ENCODE peak calls at places on chromosomes 2 and 18, in seven cellular contexts. One of them, this sample, is unnamed.

GRCh38 chr18:2894131-2894840 is 47.5 kb downstream of the EMILIN2 start:
- DNase-seq in hepatocyte: peak
- DNase-seq in left ventricle myocardium inferior: peak
- DNase-seq in cardiac muscle cell: no peak
- DNase-seq in tibial nerve: no peak
- DNase-seq in dorsolateral prefrontal cortex: no peak
- DNase-seq in uterus: peak
- DNase-seq in this sample: no peak

GRCh38 chr18:38497281-38497680 is 931.7 kb upstream of the CELF4 start:
- DNase-seq in hepatocyte: no peak
- DNase-seq in left ventricle myocardium inferior: no peak
- DNase-seq in uterus: no peak
- DNase-seq in tibial nerve: no peak
- DNase-seq in cardiac muscle cell: no peak
- DNase-seq in dorsolateral prefrontal cortex: no peak
- DNase-seq in this sample: no peak

GRCh38 chr2:126895336-126895735 is 3.4 kb upstream of the TEX51 start:
- DNase-seq in tibial nerve: no peak
- DNase-seq in left ventricle myocardium inferior: no peak
- DNase-seq in cardiac muscle cell: no peak
- DNase-seq in dorsolateral prefrontal cortex: peak
- DNase-seq in hepatocyte: no peak
- DNase-seq in uterus: no peak
- DNase-seq in this sample: peak

GRCh38 chr2:61743004-61743403 is 110.9 kb downstream of the FAM161A start:
- DNase-seq in tibial nerve: no peak
- DNase-seq in hepatocyte: no peak
- DNase-seq in uterus: no peak
- DNase-seq in dorsolateral prefrontal cortex: no peak
- DNase-seq in left ventricle myocardium inferior: no peak
- DNase-seq in cardiac muscle cell: no peak
- DNase-seq in this sample: no peak

GRCh38 chr2:174490032-174490431 is 3.2 kb upstream of the GPR155 start:
- DNase-seq in hepatocyte: no peak
- DNase-seq in uterus: no peak
- DNase-seq in dorsolateral prefrontal cortex: no peak
- DNase-seq in tibial nerve: no peak
- DNase-seq in left ventricle myocardium inferior: no peak
- DNase-seq in cardiac muscle cell: no peak
- DNase-seq in this sample: no peak

GRCh38 chr2:42959148-42959992 is 167.0 kb upstream of the HAAO start:
- DNase-seq in uterus: peak
- DNase-seq in hepatocyte: no peak
- DNase-seq in dorsolateral prefrontal cortex: no peak
- DNase-seq in left ventricle myocardium inferior: peak
- DNase-seq in cardiac muscle cell: peak
- DNase-seq in tibial nerve: peak
- DNase-seq in this sample: peak

GRCh38 chr2:217035967-217036366 is 176.1 kb upstream of the TNP1 start:
- DNase-seq in uterus: peak
- DNase-seq in cardiac muscle cell: peak
- DNase-seq in left ventricle myocardium inferior: peak
- DNase-seq in dorsolateral prefrontal cortex: no peak
- DNase-seq in tibial nerve: no peak
- DNase-seq in hepatocyte: no peak
- DNase-seq in this sample: no peak

GRCh38 chr18:48837676-48838075 is 113.1 kb downstream of the SMAD7 start:
- DNase-seq in uterus: no peak
- DNase-seq in cardiac muscle cell: no peak
- DNase-seq in left ventricle myocardium inferior: no peak
- DNase-seq in tibial nerve: no peak
- DNase-seq in dorsolateral prefrontal cortex: no peak
- DNase-seq in hepatocyte: no peak
- DNase-seq in this sample: no peak

GRCh38 chr2:198004921-198005829 is 200.8 kb downstream of the PLCL1 start:
- DNase-seq in uterus: no peak
- DNase-seq in hepatocyte: no peak
- DNase-seq in cardiac muscle cell: no peak
- DNase-seq in tibial nerve: no peak
- DNase-seq in left ventricle myocardium inferior: peak
- DNase-seq in dorsolateral prefrontal cortex: no peak
- DNase-seq in this sample: no peak

GRCh38 chr2:60319031-60319547 is 234.4 kb downstream of the BCL11A start:
- DNase-seq in uterus: no peak
- DNase-seq in hepatocyte: no peak
- DNase-seq in left ventricle myocardium inferior: no peak
- DNase-seq in dorsolateral prefrontal cortex: no peak
- DNase-seq in cardiac muscle cell: no peak
- DNase-seq in tibial nerve: no peak
- DNase-seq in this sample: no peak

GRCh38 chr18:48991299-48992055 is 40.7 kb upstream of the SMAD7 start:
- DNase-seq in hepatocyte: no peak
- DNase-seq in cardiac muscle cell: no peak
- DNase-seq in dorsolateral prefrontal cortex: no peak
- DNase-seq in uterus: no peak
- DNase-seq in tibial nerve: no peak
- DNase-seq in left ventricle myocardium inferior: no peak
- DNase-seq in this sample: no peak

GRCh38 chr2:199468561-199469513 is 11.1 kb upstream of the SATB2 start:
- DNase-seq in left ventricle myocardium inferior: no peak
- DNase-seq in tibial nerve: no peak
- DNase-seq in hepatocyte: peak
- DNase-seq in cardiac muscle cell: no peak
- DNase-seq in dorsolateral prefrontal cortex: no peak
- DNase-seq in uterus: no peak
- DNase-seq in this sample: no peak

DNA sequence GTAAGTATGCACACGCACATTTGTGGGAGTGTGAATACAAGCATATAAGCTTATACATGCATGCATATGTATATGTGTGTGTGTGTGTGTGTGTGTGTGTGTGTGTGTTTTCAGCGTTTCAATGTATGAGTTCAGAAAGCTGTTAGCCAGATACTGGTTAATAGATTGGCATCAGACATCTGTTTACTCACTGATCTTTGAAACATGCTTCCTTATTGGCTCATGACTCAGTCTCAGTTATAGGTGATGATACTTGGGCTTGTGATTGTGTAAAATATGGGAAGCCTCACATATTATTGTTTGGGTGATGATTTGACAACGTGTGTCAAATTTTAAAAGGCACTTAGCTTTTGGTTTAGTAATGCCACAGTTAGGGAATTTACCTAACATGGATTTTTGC is 279.6 kb upstream of the TRIB2 start:
- DNase-seq in hepatocyte: no peak
- DNase-seq in tibial nerve: no peak
- DNase-seq in cardiac muscle cell: no peak
- DNase-seq in left ventricle myocardium inferior: no peak
- DNase-seq in uterus: no peak
- DNase-seq in dorsolateral prefrontal cortex: no peak
- DNase-seq in this sample: no peak
- TF ChIP-seq CTCF in hepatocyte: no peak
- TF ChIP-seq CTCF in tibial nerve: no peak
- TF ChIP-seq CTCF in cardiac muscle cell: no peak
- TF ChIP-seq CTCF in left ventricle myocardium inferior: no peak
- TF ChIP-seq CTCF in uterus: no peak
- TF ChIP-seq CTCF in dorsolateral prefrontal cortex: no peak
- TF ChIP-seq CTCF in this sample: no peak

GRCh38 chr2:144219979-144220378 is 299.9 kb downstream of the ZEB2 start:
- DNase-seq in cardiac muscle cell: no peak
- DNase-seq in left ventricle myocardium inferior: no peak
- DNase-seq in tibial nerve: no peak
- DNase-seq in dorsolateral prefrontal cortex: no peak
- DNase-seq in hepatocyte: no peak
- DNase-seq in uterus: no peak
- DNase-seq in this sample: no peak

GRCh38 chr2:144213797-144214196 is 306.1 kb downstream of the ZEB2 start:
- DNase-seq in left ventricle myocardium inferior: no peak
- DNase-seq in tibial nerve: no peak
- DNase-seq in dorsolateral prefrontal cortex: no peak
- DNase-seq in cardiac muscle cell: no peak
- DNase-seq in hepatocyte: no peak
- DNase-seq in uterus: no peak
- DNase-seq in this sample: no peak

GRCh38 chr2:144215207-144215606 is 304.7 kb downstream of the ZEB2 start:
- DNase-seq in tibial nerve: no peak
- DNase-seq in hepatocyte: no peak
- DNase-seq in cardiac muscle cell: no peak
- DNase-seq in left ventricle myocardium inferior: no peak
- DNase-seq in dorsolateral prefrontal cortex: no peak
- DNase-seq in uterus: no peak
- DNase-seq in this sample: no peak

GRCh38 chr2:144215701-144216675 is 303.9 kb downstream of the ZEB2 start:
- DNase-seq in tibial nerve: no peak
- DNase-seq in dorsolateral prefrontal cortex: no peak
- DNase-seq in left ventricle myocardium inferior: no peak
- DNase-seq in cardiac muscle cell: no peak
- DNase-seq in hepatocyte: no peak
- DNase-seq in uterus: no peak
- DNase-seq in this sample: no peak

DNA sequence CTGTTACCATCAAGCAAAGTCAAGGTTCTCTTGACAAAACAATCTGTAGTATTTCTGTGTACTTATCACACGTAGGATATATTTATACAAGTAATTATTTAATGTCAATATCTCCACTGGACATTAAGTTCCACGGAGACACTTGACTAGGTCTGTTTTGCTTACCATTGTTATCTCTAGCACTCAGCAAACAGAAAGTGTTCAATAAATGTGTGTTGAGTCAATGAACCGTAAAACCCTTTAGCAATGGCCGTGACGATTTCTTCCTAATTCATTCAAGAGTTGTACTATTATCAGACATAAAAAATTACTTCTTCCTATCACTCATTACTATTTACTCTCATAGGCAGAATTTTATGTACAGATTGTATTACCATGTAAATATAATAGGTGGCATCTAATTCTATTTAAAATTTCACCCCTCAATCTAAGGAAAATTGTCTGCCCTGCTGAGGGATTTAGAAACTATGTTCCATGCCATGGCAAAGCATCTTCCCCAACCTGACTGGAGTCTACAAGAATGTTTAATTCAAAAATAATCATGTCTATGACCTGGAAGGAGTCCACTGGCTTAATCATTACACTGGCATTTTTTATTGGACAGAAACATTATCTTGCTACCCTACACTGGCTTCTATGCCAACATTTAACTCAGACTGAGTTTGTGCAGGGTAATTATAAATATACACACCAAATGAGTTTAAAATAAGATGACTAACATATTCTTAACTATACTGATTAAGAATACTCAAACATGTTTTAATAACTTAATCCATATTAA is 301.9 kb downstream of the ZEB2 start:
- DNase-seq in dorsolateral prefrontal cortex: no peak
- DNase-seq in tibial nerve: no peak
- DNase-seq in uterus: no peak
- DNase-seq in cardiac muscle cell: no peak
- DNase-seq in left ventricle myocardium inferior: no peak
- DNase-seq in hepatocyte: no peak
- DNase-seq in this sample: no peak
- H3K27ac ChIP-seq in dorsolateral prefrontal cortex: no peak
- H3K27ac ChIP-seq in tibial nerve: no peak
- H3K27ac ChIP-seq in uterus: no peak
- H3K27ac ChIP-seq in cardiac muscle cell: no peak
- H3K27ac ChIP-seq in left ventricle myocardium inferior: peak
- H3K27ac ChIP-seq in hepatocyte: no peak
- H3K27ac ChIP-seq in this sample: no peak

DNA sequence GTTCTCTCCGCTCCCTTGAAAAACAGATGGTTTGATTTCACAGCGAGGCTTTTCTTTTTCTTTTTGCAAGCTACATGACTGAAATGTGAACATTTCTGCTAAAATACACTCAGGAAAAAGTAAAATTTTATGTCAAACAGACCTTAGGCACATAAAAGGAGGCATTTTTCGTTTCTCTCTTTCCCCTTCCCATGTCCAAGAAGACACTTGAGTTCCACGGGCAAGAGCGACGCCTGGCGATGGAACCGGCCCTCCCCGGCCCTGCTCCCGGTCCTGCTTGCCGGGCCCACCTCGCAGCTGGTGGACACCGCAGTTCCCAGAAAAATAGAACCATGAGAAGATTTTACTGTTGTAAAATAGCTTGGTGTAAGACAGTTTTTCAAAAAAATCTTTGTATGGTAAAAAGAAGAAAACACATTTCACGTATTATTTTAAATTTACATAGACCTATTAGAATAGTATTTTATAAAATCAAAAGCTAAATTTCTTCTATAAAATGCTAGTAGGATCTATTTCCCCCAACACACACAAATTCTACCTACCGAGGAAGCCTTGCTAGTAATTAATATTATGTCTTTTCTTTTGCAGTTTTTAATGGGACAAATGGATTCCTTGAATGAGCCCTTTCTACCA is 2.3 kb upstream of the ALKAL2 start:
- DNase-seq in dorsolateral prefrontal cortex: peak
- DNase-seq in tibial nerve: peak
- DNase-seq in uterus: peak
- DNase-seq in left ventricle myocardium inferior: peak
- DNase-seq in cardiac muscle cell: peak
- DNase-seq in hepatocyte: peak
- DNase-seq in this sample: no peak
- TF ChIP-seq CTCF in dorsolateral prefrontal cortex: peak
- TF ChIP-seq CTCF in tibial nerve: peak
- TF ChIP-seq CTCF in uterus: peak
- TF ChIP-seq CTCF in left ventricle myocardium inferior: peak
- TF ChIP-seq CTCF in cardiac muscle cell: peak
- TF ChIP-seq CTCF in hepatocyte: peak
- TF ChIP-seq CTCF in this sample: peak

GRCh38 chr2:209368406-209368805 is 55.4 kb upstream of the MAP2 start:
- DNase-seq in uterus: no peak
- DNase-seq in left ventricle myocardium inferior: no peak
- DNase-seq in cardiac muscle cell: peak
- DNase-seq in dorsolateral prefrontal cortex: no peak
- DNase-seq in hepatocyte: no peak
- DNase-seq in tibial nerve: no peak
- DNase-seq in this sample: no peak
- H3K27ac ChIP-seq in uterus: no peak
- H3K27ac ChIP-seq in left ventricle myocardium inferior: no peak
- H3K27ac ChIP-seq in cardiac muscle cell: no peak
- H3K27ac ChIP-seq in dorsolateral prefrontal cortex: no peak
- H3K27ac ChIP-seq in hepatocyte: peak
- H3K27ac ChIP-seq in tibial nerve: no peak
- H3K27ac ChIP-seq in this sample: no peak